ENCODE peak calls at places on chromosomes 4 and X, in four cellular contexts. G is K562, L is HepG2, I is GM12878. Q is an unnamed sample.

GRCh38 chr4:87227704-87228560 is 7.5 kb upstream of the KLHL8 start:
- DNase-seq in L (no peak), G (no peak), I (no peak), Q (no peak)

GRCh38 chr4:107599841-107600240 is 120.2 kb downstream of the PAPSS1 start:
- DNase-seq in L (no peak), I (no peak), G (no peak), Q (no peak)

GRCh38 chr4:124212835-124213640 is 499.5 kb downstream of the ANKRD50 start:
- DNase-seq in I (no peak), G (no peak), L (no peak), Q (no peak)

GRCh38 chr4:1044469-1045192 is 33.2 kb downstream of the FGFRL1 start:
- DNase-seq in I (no peak), L (no peak), G (no peak), Q (no peak)

GRCh38 chr4:140955528-140956094 is 177.7 kb downstream of the RNF150 start:
- DNase-seq in L (no peak), I (no peak), G (no peak), Q (no peak)

GRCh38 chr4:25076625-25077413 is 46.1 kb upstream of the LGI2 start:
- DNase-seq in G (no peak), I (no peak), L (no peak), Q (no peak)

GRCh38 chr4:133148690-133149363 is at the start of gene PCDH10:
- DNase-seq in L (peak; percentile 1), I (no peak), G (peak; percentile 64), Q (peak; percentile 84)

GRCh38 chr4:40662962-40663604 is 33.4 kb upstream of the RBM47 start:
- DNase-seq in I (peak; percentile 82), G (no peak), L (peak; percentile 68), Q (no peak)

GRCh38 chr4:61204353-61204752 is 4.2 kb downstream of the ADGRL3 start:
- DNase-seq in G (no peak), L (peak; percentile 51), I (no peak), Q (peak; percentile 12)

GRCh38 chrX:96688789-96689188 is 4.1 kb downstream of the DIAPH2 start:
- DNase-seq in G (no peak), L (no peak), I (no peak), Q (no peak)

GRCh38 chr4:26201119-26201518 is 119.7 kb upstream of the RBPJ start:
- DNase-seq in I (no peak), L (no peak), G (no peak), Q (no peak)
- TF ChIP-seq TARDBP in I (no peak), L (no peak), G (no peak), Q (no peak)

GRCh38 chr4:153781717-153782416 is 7.0 kb downstream of the SFRP2 start:
- DNase-seq in G (no peak), I (no peak), L (no peak), Q (peak; percentile 53)
- TF ChIP-seq FOXK2 in G (no peak), I (no peak), L (no peak), Q (no peak)

GRCh38 chr4:7070729-7071511 is 3.1 kb upstream of the GRPEL1 start:
- DNase-seq in G (peak; percentile 87), L (peak; percentile 68), I (peak; percentile 45), Q (peak; percentile 74)
- TF ChIP-seq BHLHE40 in G (peak; percentile 24), L (no peak), I (no peak), Q (no peak)

GRCh38 chr4:26140150-26140898 is 180.5 kb upstream of the RBPJ start:
- DNase-seq in L (no peak), I (no peak), G (no peak), Q (no peak)
- TF ChIP-seq TARDBP in L (no peak), I (no peak), G (no peak), Q (no peak)

GRCh38 chrX:68511255-68511654 is 12.4 kb downstream of the YIPF6 start:
- DNase-seq in I (no peak), L (peak; percentile 30), G (peak; percentile 61), Q (peak; percentile 61)
- TF ChIP-seq FOXK2 in I (no peak), L (no peak), G (no peak), Q (no peak)

GRCh38 chr4:58809366-58809765 is 1699.2 kb upstream of the IGFBP7 start:
- DNase-seq in L (no peak), G (no peak), I (no peak), Q (no peak)
- TF ChIP-seq BHLHE40 in L (no peak), G (no peak), I (no peak), Q (no peak)

GRCh38 chrX:19886888-19887531 is 390 bp downstream of the SH3KBP1 start:
- DNase-seq in G (peak; percentile 15), I (no peak), L (no peak), Q (peak; percentile 34)
- TF ChIP-seq TARDBP in G (no peak), I (no peak), L (no peak), Q (no peak)

GRCh38 chr4:172045981-172046380 is 232.8 kb downstream of the GALNTL6 start:
- DNase-seq in G (no peak), L (no peak), I (no peak), Q (no peak)
- TF ChIP-seq FOXK2 in G (no peak), L (no peak), I (no peak), Q (no peak)

GRCh38 chr4:7434766-7435150 is at the start of gene PSAPL1:
- DNase-seq in G (peak; percentile 12), I (no peak), L (peak; percentile 44), Q (peak; percentile 60)
- TF ChIP-seq BHLHE40 in G (no peak), I (no peak), L (no peak), Q (no peak)

GRCh38 chr4:82842593-82842992 is 44.0 kb upstream of the SCD5 start:
- DNase-seq in I (no peak), G (peak; percentile 27), L (peak; percentile 13), Q (peak; percentile 18)
- TF ChIP-seq TARDBP in I (no peak), G (no peak), L (no peak), Q (no peak)